ENCODE peak calls at places on chromosomes 2 and 18, in four cellular contexts. J is right cardiac atrium; X is stimulated activated CD8-positive, alpha-beta memory T cell treated with anti-CD3 and anti-CD28 coated beads, Interleukin-15, amount 100 ng/mL, for 1 hour; P is frontal cortex. S is an unnamed sample.

GRCh38 chr2:236776695-236777251 is 207.1 kb downstream of the ACKR3 start:
- DNase-seq in J (no peak), X (no peak), P (no peak), S (no peak)

GRCh38 chr2:160406591-160407392 is 86.8 kb downstream of the RBMS1 start:
- DNase-seq in J (peak), X (no peak), P (peak), S (peak)

GRCh38 chr2:23616630-23617029 is 231.7 kb downstream of the KLHL29 start:
- DNase-seq in J (no peak), X (no peak), P (no peak), S (no peak)

GRCh38 chr18:13452851-13453524 is 234.4 kb downstream of the LDLRAD4 start:
- DNase-seq in J (no peak), X (no peak), P (no peak), S (no peak)

GRCh38 chr2:7007846-7008741 is 90.9 kb downstream of the RNF144A start:
- DNase-seq in J (peak), X (no peak), P (peak), S (no peak)

GRCh38 chr2:84527137-84528129 is 11.1 kb downstream of the DNAH6 start:
- DNase-seq in J (no peak), X (no peak), P (no peak), S (no peak)

GRCh38 chr2:197184959-197185586 is 125.5 kb downstream of the ANKRD44 start:
- DNase-seq in J (peak), X (no peak), P (no peak), S (no peak)

GRCh38 chr2:71347517-71347916 is 15.9 kb downstream of the ZNF638 start:
- DNase-seq in J (no peak), X (no peak), P (no peak), S (no peak)

GRCh38 chr18:48711651-48712486 is 173.0 kb downstream of the CTIF start:
- DNase-seq in J (peak), X (no peak), P (peak), S (no peak)

GRCh38 chr18:23784811-23785245 is 95.6 kb downstream of the LAMA3 start:
- DNase-seq in J (no peak), X (no peak), P (no peak), S (no peak)

GRCh38 chr18:3916082-3916481 is 466.1 kb downstream of the TGIF1 start:
- DNase-seq in J (peak), X (no peak), P (no peak), S (no peak)

GRCh38 chr2:61254536-61254935 is 92.5 kb downstream of the C2orf74 start:
- DNase-seq in J (no peak), X (no peak), P (no peak), S (no peak)

GRCh38 chr2:134647607-134648256 is 71.1 kb downstream of the TMEM163 start:
- DNase-seq in J (no peak), X (no peak), P (no peak), S (no peak)

GRCh38 chr2:102141011-102141914 is 1.3 kb upstream of the IL1R1 start:
- DNase-seq in J (no peak), X (no peak), P (no peak), S (no peak)

GRCh38 chr18:74654637-74655036 is 57.0 kb downstream of the ZNF407 start:
- DNase-seq in J (no peak), X (no peak), P (no peak), S (no peak)

GRCh38 chr2:190180313-190181065 is 118.0 kb upstream of the MSTN start:
- DNase-seq in J (peak), X (no peak), P (peak), S (no peak)